ENCODE peak calls at places on chromosomes 11 and 22, in four cellular contexts. E is HepG2, Y is K562, T is GM12878. P is an unnamed sample.

GRCh38 chr11:79076526-79077115 is 364.2 kb downstream of the TENM4 start:
- DNase-seq in T (no peak), Y (peak), E (peak), P (no peak)

GRCh38 chr22:50293441-50294318 is 13.8 kb downstream of the PLXNB2 start:
- DNase-seq in T (no peak), E (peak), Y (no peak), P (peak)

GRCh38 chr22:17733484-17733883 is 40.8 kb downstream of the BID start:
- DNase-seq in E (no peak), Y (no peak), T (no peak), P (no peak)

GRCh38 chr11:102974552-102975280 is 19.2 kb upstream of the MMP13 start:
- DNase-seq in E (no peak), T (no peak), Y (no peak), P (no peak)

GRCh38 chr11:46557684-46558151 is 36.1 kb downstream of the AMBRA1 start:
- DNase-seq in Y (no peak), T (no peak), E (peak), P (no peak)

GRCh38 chr11:114244995-114245394 is 51.2 kb upstream of the NNMT start:
- DNase-seq in E (no peak), T (no peak), Y (no peak), P (no peak)

GRCh38 chr11:92295175-92296137 is 70.8 kb downstream of the FAT3 start:
- DNase-seq in T (no peak), Y (no peak), E (no peak), P (no peak)

GRCh38 chr22:26047516-26047915 is 121.7 kb upstream of the SEZ6L start:
- DNase-seq in E (no peak), Y (no peak), T (no peak), P (no peak)

GRCh38 chr22:48249721-48250268 is 1487.3 kb downstream of the TBC1D22A start:
- DNase-seq in E (no peak), Y (no peak), T (no peak), P (no peak)

GRCh38 chr22:19730662-19731360 is 7.5 kb downstream of the GP1BB start:
- DNase-seq in T (no peak), Y (peak), E (peak), P (peak)

GRCh38 chr11:72683782-72684200 is 9.6 kb upstream of the PDE2A start:
- DNase-seq in T (no peak), E (peak), Y (peak), P (no peak)

DNA sequence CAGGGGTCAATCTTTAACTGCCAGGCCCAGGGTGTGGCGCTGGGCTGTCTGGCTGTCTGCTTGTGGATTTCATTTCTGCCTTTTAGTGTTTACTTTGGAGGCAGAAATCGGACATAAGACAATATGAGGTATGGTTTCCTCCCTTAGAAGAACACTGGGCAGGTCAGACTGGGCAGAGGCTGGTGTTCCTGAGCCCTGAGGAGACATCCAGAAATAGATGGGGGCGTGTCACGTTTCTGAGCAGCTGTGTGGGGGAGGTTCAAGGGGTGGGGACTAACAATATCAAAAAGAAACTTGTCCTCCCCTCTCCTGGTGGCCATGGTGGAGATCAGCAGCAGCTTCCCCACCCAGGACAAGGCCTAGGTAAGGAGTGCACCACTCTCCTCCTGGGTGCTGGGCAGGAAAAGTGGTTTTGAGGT is at the start of gene ART1:
- DNase-seq in E (no peak), Y (peak), T (no peak), P (no peak)
- TF ChIP-seq HDAC6 in E (no peak), Y (no peak), T (no peak), P (no peak)

DNA sequence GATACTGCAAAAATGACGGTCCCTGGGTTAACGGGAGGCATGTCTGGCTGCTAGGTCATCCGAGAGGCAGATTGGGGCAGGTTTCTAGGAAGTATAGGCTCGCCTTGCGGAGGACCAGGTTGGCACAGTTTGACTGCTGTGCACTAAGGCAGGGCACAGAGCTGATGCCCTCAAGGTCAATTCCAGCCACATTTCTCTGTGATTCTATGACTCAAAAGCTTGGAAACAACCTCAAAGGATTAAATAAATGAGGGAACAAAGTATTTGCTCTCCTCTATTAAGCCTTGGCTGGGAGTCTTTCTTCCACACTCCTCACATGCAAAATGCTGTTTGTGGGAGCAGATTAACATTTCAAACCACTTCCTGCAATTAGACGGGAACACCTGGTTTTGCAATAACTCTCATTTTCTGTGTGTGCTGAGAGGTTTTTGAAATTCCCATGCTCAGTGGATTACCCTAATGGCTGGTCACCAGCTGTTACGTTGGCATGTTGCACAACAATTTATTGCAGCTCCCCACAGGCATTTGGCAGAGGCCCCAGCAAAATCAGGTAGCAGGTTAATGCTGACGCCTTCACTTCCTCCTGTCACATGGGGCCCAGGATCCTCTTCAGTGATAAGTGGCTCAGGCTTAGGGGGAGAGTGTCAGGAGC is 61.0 kb upstream of the PLET1 start:
- DNase-seq in Y (no peak), E (peak), T (peak), P (no peak)
- TF ChIP-seq HDAC6 in Y (no peak), E (no peak), T (no peak), P (no peak)

GRCh38 chr22:45290410-45290936 is 5.7 kb downstream of the UPK3A start:
- DNase-seq in Y (no peak), E (no peak), T (no peak), P (no peak)
- TF ChIP-seq HDAC6 in Y (no peak), E (no peak), T (no peak), P (no peak)

GRCh38 chr11:88059326-88059725 is 115.9 kb downstream of the RAB38 start:
- DNase-seq in T (no peak), E (no peak), Y (no peak), P (no peak)
- TF ChIP-seq HDAC6 in T (no peak), E (no peak), Y (no peak), P (no peak)

DNA sequence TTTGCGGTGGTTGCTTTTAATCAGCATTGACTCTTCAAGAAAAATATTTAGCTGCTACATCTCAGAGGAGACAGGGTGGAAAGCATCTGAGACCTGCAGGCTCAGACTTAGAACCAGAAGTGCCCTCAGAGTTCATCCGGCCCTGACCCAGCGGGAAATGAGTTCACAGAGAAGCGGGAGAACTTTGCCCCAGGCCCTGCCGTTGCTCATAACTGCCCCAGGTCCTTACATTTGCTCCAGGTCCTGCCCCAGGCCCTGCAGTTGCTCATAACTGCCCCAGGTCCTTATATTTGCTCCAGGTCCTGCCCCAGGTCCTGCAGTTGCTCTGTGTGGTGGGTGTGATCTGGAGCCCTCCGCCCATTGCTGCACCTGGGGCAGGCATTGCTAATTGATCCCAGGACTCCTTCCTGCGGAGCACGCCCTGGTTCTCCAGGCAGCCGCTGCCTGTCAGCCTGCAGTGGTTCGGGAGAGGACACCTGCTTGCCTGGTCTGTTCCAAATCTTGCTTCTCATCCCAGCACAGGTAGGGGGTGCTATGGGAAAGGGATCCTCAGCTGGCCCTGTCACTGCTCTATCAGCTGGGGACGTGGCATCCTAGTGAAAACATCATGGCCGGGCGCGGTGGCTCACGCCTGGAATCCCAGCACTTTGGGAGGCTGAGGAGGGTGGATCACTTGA is 58.1 kb upstream of the PPP6R3 start:
- DNase-seq in E (no peak), Y (no peak), T (no peak), P (no peak)
- TF ChIP-seq HDAC6 in E (no peak), Y (no peak), T (no peak), P (no peak)

DNA sequence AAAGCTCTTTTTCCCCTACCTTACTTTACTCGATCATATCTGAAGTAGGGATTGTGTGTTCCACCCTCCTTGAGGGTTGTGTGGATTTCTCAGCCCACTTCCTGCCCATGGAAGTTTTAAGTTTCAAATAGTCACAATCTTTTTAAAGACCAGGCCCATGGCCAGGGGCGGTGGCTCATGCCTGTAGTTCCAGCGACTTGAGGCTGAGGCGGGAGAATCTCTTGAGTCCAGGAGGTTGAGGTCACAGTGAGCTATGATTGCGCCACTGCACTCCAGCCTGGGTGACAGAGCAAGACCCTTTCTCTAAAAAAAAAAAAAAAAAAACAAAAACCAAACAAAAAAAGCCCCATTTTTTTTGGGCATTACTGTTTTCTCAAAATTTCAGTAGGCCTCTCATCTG is 36.3 kb upstream of the LRRC10B start:
- DNase-seq in T (no peak), E (no peak), Y (no peak), P (no peak)
- TF ChIP-seq HDAC6 in T (no peak), E (no peak), Y (no peak), P (no peak)

GRCh38 chr11:6219359-6219758 is 14.0 kb downstream of the C11orf42 start:
- DNase-seq in E (no peak), T (no peak), Y (no peak), P (no peak)

GRCh38 chr11:6214530-6214929 is 9.2 kb downstream of the C11orf42 start:
- DNase-seq in T (no peak), Y (no peak), E (no peak), P (no peak)

GRCh38 chr11:6216501-6216900 is 11.1 kb downstream of the C11orf42 start:
- DNase-seq in Y (no peak), T (no peak), E (no peak), P (no peak)

GRCh38 chr11:6217722-6218121 is 12.4 kb downstream of the C11orf42 start:
- DNase-seq in Y (no peak), E (no peak), T (no peak), P (no peak)
- TF ChIP-seq HDAC6 in Y (no peak), E (no peak), T (no peak), P (no peak)

GRCh38 chr11:126645206-126645605 is 289.7 kb downstream of the ST3GAL4 start:
- DNase-seq in T (no peak), E (no peak), Y (no peak), P (no peak)
- TF ChIP-seq HDAC6 in T (no peak), E (no peak), Y (no peak), P (no peak)